ENCODE peak calls at places on chromosomes 11 and 22, in ten cellular contexts. Q, Z, E, U, F, A, B, S, X and M are unnamed samples. For H3K36me3 and H3K4me1, the result is how much of the 10 kb centered on the place peaks cover.

GRCh38 chr11:64743591-64744543 is at the start of gene RASGRP2:
- DNase-seq in Q (peak), Z (no peak), E (no peak), U (peak), F (peak), A (no peak), B (peak), S (peak), X (no peak), M (peak)

GRCh38 chr22:45779351-45779750 is 107.7 kb downstream of the ATXN10 start:
- DNase-seq in Q (no peak), Z (no peak), E (no peak), U (no peak), F (no peak), A (no peak), B (no peak), S (no peak), X (no peak), M (no peak)

GRCh38 chr22:39935116-39935515 is 25.1 kb upstream of the TMA7B start:
- DNase-seq in Q (no peak), Z (no peak), E (no peak), U (no peak), F (no peak), A (no peak), B (no peak), S (no peak), X (no peak), M (no peak)

GRCh38 chr11:90235536-90235935 is 12.7 kb upstream of the CHORDC1 start:
- DNase-seq in Q (no peak), Z (no peak), E (no peak), U (no peak), F (peak), A (no peak), B (no peak), S (no peak), X (no peak), M (no peak)

GRCh38 chr11:117189191-117189940 is 9.8 kb upstream of the TAGLN start:
- DNase-seq in Q (no peak), Z (no peak), E (no peak), U (no peak), F (no peak), A (no peak), B (no peak), S (no peak), X (no peak), M (peak)

GRCh38 chr22:47063071-47063509 is 300.6 kb downstream of the TBC1D22A start:
- DNase-seq in Q (no peak), Z (no peak), E (no peak), U (no peak), F (no peak), A (no peak), B (no peak), S (no peak), X (no peak), M (no peak)

GRCh38 chr22:39743955-39744752 is 149.4 kb downstream of the ENTHD1 start:
- DNase-seq in Q (no peak), Z (no peak), E (no peak), U (no peak), F (no peak), A (no peak), B (no peak), S (no peak), X (no peak), M (no peak)

GRCh38 chr11:72228844-72229231 is 4.3 kb downstream of the INPPL1 start:
- DNase-seq in Q (no peak), Z (no peak), E (no peak), U (no peak), F (no peak), A (no peak), B (no peak), S (no peak), X (no peak), M (no peak)

GRCh38 chr11:11668781-11669180 is 47.0 kb upstream of the GALNT18 start:
- DNase-seq in Q (no peak), Z (no peak), E (no peak), U (no peak), F (no peak), A (no peak), B (no peak), S (no peak), X (no peak), M (no peak)

GRCh38 chr22:46587492-46588278 is 32.5 kb upstream of the GRAMD4 start:
- DNase-seq in Q (no peak), Z (no peak), E (no peak), U (no peak), F (no peak), A (no peak), B (no peak), S (no peak), X (no peak), M (peak)

GRCh38 chr11:64540426-64540825 is 50.6 kb upstream of the SLC22A12 start:
- DNase-seq in Q (no peak), Z (no peak), E (no peak), U (no peak), F (no peak), A (no peak), B (no peak), S (no peak), X (no peak), M (no peak)

GRCh38 chr11:3189193-3189843 is 24.2 kb upstream of the OSBPL5 start:
- DNase-seq in Q (no peak), Z (no peak), E (no peak), U (no peak), F (no peak), A (no peak), B (no peak), S (no peak), X (no peak), M (no peak)

GRCh38 chr22:46825145-46825544 is 62.7 kb downstream of the TBC1D22A start:
- DNase-seq in Q (no peak), Z (no peak), E (no peak), U (no peak), F (no peak), A (no peak), B (no peak), S (no peak), X (no peak), M (no peak)

GRCh38 chr11:120239713-120240640 is at the start of gene POU2F3:
- DNase-seq in Q (no peak), Z (no peak), E (no peak), U (no peak), F (no peak), A (no peak), B (no peak), S (no peak), X (no peak), M (no peak)

GRCh38 chr11:8205566-8205965 is 36.7 kb upstream of the RIC3 start:
- DNase-seq in Q (no peak), Z (no peak), E (no peak), U (no peak), F (no peak), A (no peak), B (no peak), S (no peak), X (no peak), M (no peak)

GRCh38 chr11:8206251-8207079 is 37.6 kb upstream of the RIC3 start:
- DNase-seq in Q (no peak), Z (no peak), E (no peak), U (peak), F (no peak), A (no peak), B (no peak), S (no peak), X (no peak), M (no peak)

GRCh38 chr11:8204596-8204995 is 35.8 kb upstream of the RIC3 start:
- DNase-seq in Q (no peak), Z (no peak), E (no peak), U (no peak), F (no peak), A (no peak), B (no peak), S (no peak), X (no peak), M (no peak)

GRCh38 chr11:8209208-8209807 is 40.5 kb upstream of the RIC3 start:
- DNase-seq in Q (peak), Z (no peak), E (no peak), U (no peak), F (no peak), A (no peak), B (no peak), S (peak), X (no peak), M (no peak)

GRCh38 chr11:8207080-8208000 is 38.5 kb upstream of the RIC3 start:
- DNase-seq in Q (no peak), Z (peak), E (no peak), U (no peak), F (no peak), A (no peak), B (peak), S (no peak), X (no peak), M (no peak)
- H2AFZ ChIP-seq in Q (no peak), Z (no peak), E (peak), U (peak), F (no peak), A (no peak), B (no peak), S (no peak), X (no peak), M (no peak)

DNA sequence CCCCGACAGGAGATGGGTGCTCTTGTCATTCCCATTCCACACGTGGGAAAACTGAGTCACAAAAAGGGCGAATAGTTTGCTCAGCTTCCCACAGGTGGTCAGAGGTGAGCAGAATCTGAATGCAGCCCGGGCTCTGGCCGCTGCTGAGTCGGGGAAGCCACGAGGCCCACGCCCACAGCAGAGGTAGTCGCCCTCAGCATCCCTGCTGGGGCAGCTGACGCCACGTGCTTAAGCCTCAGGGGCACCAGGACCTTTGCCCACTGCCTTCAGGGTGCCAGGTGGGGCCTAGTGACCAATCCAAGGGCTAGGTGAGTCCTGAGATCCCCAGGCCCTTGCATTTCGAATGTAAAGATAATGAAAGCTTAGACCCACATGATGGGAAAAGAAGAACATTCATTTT is 24.2 kb upstream of the ARFGAP3 start:
- DNase-seq in Q (no peak), Z (no peak), E (no peak), U (no peak), F (no peak), A (no peak), B (no peak), S (no peak), X (no peak), M (no peak)
- H3K36me3 ChIP-seq in Q (half or more), Z (half or more), E (half or more), U (under half), F (half or more), A (under half), B (under half), S (under half), X (under half), M (under half)

DNA sequence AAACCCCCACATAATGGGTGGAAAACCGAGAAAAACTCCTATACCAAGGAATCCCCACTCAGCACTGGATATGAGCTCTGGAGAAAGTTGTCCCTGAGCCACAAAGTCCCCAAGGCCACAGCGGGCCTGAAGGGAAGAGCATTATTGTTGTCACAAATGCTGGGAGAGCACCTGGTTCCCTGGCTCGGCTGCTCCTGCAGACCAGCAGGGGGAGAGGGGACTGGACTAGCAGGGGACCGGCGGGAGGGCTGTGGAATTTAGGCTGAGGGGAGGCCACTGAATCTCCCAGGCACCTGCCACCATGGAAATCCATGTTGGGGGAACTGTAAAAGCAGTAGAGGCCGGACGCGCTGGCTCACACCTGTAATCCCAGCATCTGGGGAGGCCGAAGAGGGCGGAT is 7.0 kb downstream of the PC start:
- DNase-seq in Q (no peak), Z (no peak), E (no peak), U (no peak), F (no peak), A (no peak), B (no peak), S (no peak), X (no peak), M (no peak)
- H3K4me1 ChIP-seq in Q (under half), Z (under half), E (under half), U (under half), F (under half), A (under half), B (under half), S (under half), X (under half), M (under half)

GRCh38 chr11:86548278-86548917 is 124.0 kb downstream of the ME3 start:
- DNase-seq in Q (no peak), Z (peak), E (no peak), U (peak), F (peak), A (no peak), B (peak), S (no peak), X (no peak), M (no peak)
- H2AFZ ChIP-seq in Q (no peak), Z (no peak), E (peak), U (peak), F (no peak), A (no peak), B (peak), S (no peak), X (peak), M (no peak)

DNA sequence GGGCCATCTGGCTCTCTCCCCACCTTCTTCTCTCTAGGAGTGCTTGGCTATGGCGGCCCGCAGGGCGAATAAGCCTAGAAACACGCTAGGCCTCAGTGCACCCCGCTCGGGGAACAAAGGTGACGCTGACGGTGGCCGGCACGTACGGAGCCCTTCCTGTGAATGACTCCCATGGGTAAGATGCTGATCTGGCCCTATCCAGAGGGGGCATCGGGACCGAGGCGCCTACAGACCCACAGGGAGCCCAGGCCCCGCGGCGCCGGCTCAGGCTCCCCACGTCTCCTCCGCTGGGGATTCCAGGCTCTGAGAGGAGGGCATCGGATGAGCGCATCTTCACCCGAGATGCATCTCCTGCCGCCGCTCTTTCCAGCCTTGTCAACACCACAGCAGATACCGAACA is 31.4 kb upstream of the TESMIN start:
- DNase-seq in Q (no peak), Z (no peak), E (no peak), U (no peak), F (no peak), A (no peak), B (no peak), S (no peak), X (no peak), M (no peak)
- H3K36me3 ChIP-seq in Q (half or more), Z (half or more), E (under half), U (under half), F (under half), A (under half), B (under half), S (under half), X (under half), M (under half)

GRCh38 chr22:38350444-38351359 is 33.5 kb upstream of the CSNK1E start:
- DNase-seq in Q (no peak), Z (no peak), E (no peak), U (no peak), F (no peak), A (no peak), B (no peak), S (no peak), X (no peak), M (no peak)
- H3K4me1 ChIP-seq in Q (under half), Z (under half), E (under half), U (under half), F (under half), A (under half), B (under half), S (under half), X (under half), M (under half)

DNA sequence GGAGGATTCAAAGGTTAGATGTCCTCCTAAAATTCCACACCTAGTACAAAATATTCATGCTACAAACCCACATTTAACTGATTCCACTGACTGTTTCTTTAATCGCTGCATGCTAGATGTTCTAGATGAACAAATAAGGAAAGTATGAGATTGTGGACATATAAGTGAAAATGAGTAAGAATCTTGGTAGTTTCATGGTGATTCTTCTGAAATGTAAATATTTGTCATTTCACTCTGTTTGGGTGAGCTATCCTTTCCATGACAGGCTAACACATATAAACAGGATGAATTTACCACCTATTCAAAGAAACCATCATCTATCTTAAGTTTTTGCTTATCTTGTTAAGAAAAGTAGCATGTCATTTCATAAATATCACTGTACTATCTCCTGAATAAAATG is 14.8 kb downstream of the OR5B3 start:
- DNase-seq in Q (no peak), Z (peak), E (no peak), U (no peak), F (peak), A (no peak), B (peak), S (peak), X (no peak), M (no peak)
- H2AFZ ChIP-seq in Q (no peak), Z (no peak), E (no peak), U (no peak), F (no peak), A (no peak), B (peak), S (no peak), X (no peak), M (no peak)

DNA sequence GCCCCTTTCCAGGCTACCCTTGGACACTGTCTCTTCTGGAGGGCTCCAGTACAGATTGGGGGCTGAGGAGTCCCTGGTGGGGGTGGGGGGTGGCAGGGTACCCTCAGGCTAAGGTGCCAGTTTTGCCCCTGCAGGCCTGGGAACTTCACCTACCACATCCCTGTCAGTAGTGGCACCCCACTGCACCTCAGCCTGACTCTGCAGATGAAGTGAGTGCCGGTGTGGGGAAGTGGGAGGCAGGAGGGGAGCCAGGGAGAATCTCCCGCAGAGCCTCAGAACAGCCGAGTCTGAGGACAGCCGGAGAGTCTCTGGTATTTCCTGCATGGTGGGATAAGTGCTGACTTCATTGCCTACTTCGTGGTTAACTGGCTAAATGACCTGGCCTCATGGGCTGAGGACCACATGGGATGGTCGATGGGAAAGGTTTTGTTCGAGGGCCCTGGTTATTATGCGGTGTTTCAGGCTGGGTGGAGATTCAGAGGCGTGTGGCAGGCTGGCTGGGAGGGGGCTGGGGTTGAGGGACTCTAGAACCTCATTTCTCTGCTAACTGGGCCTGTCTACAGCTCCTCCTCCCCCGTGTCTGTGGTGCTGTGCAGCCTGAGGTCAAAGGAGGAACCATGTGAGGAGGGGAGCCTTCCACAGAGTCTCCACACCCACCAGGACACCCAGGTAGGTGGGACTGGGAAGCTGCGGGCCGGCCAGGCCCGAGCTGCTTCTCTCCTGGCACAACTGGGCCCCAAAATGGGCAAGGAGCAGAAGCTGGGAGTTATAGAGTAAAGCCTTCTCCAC is 8.5 kb downstream of the TMEM258 start:
- DNase-seq in Q (no peak), Z (peak), E (no peak), U (no peak), F (peak), A (no peak), B (peak), S (no peak), X (no peak), M (no peak)
- H3K36me3 ChIP-seq in Q (under half), Z (under half), E (half or more), U (under half), F (half or more), A (under half), B (under half), S (under half), X (under half), M (under half)

GRCh38 chr11:102400603-102401002 is 52.0 kb downstream of the TMEM123 start:
- DNase-seq in Q (no peak), Z (no peak), E (no peak), U (no peak), F (no peak), A (no peak), B (no peak), S (no peak), X (no peak), M (no peak)
- H3K4me1 ChIP-seq in Q (under half), Z (under half), E (under half), U (under half), F (under half), A (under half), B (under half), S (under half), X (under half), M (under half)